ENCODE peak calls at places on chromosomes 12 and 14, in six cellular contexts. Q is HFFc6, V is H9, J is MV-4-11, D is left colon, E is EL. W is an unnamed sample.

GRCh38 chr12:114025935-114026334 is 59.8 kb upstream of the RBM19 start:
- DNase-seq in V (no peak), D (no peak), J (no peak), E (no peak), Q (no peak), W (no peak)

GRCh38 chr14:102901633-102902032 is 20.8 kb upstream of the AMN start:
- DNase-seq in J (peak; percentile 49), Q (no peak), E (no peak), D (no peak), V (no peak), W (peak; percentile 58)

GRCh38 chr14:75299064-75299463 is 20.4 kb downstream of the FOS start:
- DNase-seq in Q (no peak), E (no peak), D (no peak), J (peak; percentile 98), V (no peak), W (peak; percentile 83)

GRCh38 chr12:51270847-51271518 is 768 bp upstream of the SMAGP start:
- DNase-seq in Q (peak; percentile 89), E (peak; percentile 85), J (peak; percentile 20), D (no peak), V (no peak), W (no peak)

GRCh38 chr12:53145383-53145782 is 35.1 kb upstream of the ZNF740 start:
- DNase-seq in E (peak; percentile 36), J (no peak), V (no peak), D (no peak), Q (no peak), W (no peak)

GRCh38 chr12:125340791-125341190 is 275.6 kb downstream of the AACS start:
- DNase-seq in V (no peak), J (no peak), D (peak; percentile 35), E (peak; percentile 49), Q (peak; percentile 35), W (no peak)

GRCh38 chr12:6363330-6364036 is 11.9 kb downstream of the SCNN1A start:
- DNase-seq in J (peak; percentile 62), V (peak; percentile 82), E (peak; percentile 63), Q (no peak), D (peak; percentile 90), W (peak; percentile 87)

GRCh38 chr12:130254476-130255276 is 83.0 kb upstream of the PIWIL1 start:
- DNase-seq in Q (no peak), E (no peak), D (no peak), V (no peak), J (no peak), W (no peak)

GRCh38 chr12:125181107-125181506 is 115.9 kb downstream of the AACS start:
- DNase-seq in V (no peak), Q (no peak), J (no peak), E (no peak), D (no peak), W (no peak)